ENCODE peak calls at places on chromosome 10, in six cellular contexts. One of them, this sample, is unnamed.

GRCh38 chr10:3538850-3539531 is 246.0 kb downstream of the KLF6 start:
- DNase-seq in activated T-helper 1 cell treated with Interleukin-2 at 50 U/mL for 16 hours: no peak
- DNase-seq in activated CD8-positive, alpha-beta memory T cell treated with anti-CD3 and anti-CD28 coated beads for 4 hours: no peak
- DNase-seq in sigmoid colon: peak; percentile 84
- DNase-seq in naive thymus-derived CD8-positive, alpha-beta T cell: no peak
- DNase-seq in hepatocyte: peak; percentile 81
- DNase-seq in this sample: no peak

GRCh38 chr10:120943542-120943941 is 92.4 kb downstream of the WDR11 start:
- DNase-seq in activated T-helper 1 cell treated with Interleukin-2 at 50 U/mL for 16 hours: no peak
- DNase-seq in activated CD8-positive, alpha-beta memory T cell treated with anti-CD3 and anti-CD28 coated beads for 4 hours: no peak
- DNase-seq in sigmoid colon: no peak
- DNase-seq in naive thymus-derived CD8-positive, alpha-beta T cell: no peak
- DNase-seq in hepatocyte: no peak
- DNase-seq in this sample: no peak

GRCh38 chr10:102669206-102670064 is 25.2 kb downstream of the TRIM8 start:
- DNase-seq in activated T-helper 1 cell treated with Interleukin-2 at 50 U/mL for 16 hours: no peak
- DNase-seq in activated CD8-positive, alpha-beta memory T cell treated with anti-CD3 and anti-CD28 coated beads for 4 hours: no peak
- DNase-seq in sigmoid colon: peak; percentile 75
- DNase-seq in naive thymus-derived CD8-positive, alpha-beta T cell: no peak
- DNase-seq in hepatocyte: peak; percentile 61
- DNase-seq in this sample: no peak

GRCh38 chr10:74419491-74420466 is 268.8 kb downstream of the ADK start:
- DNase-seq in activated T-helper 1 cell treated with Interleukin-2 at 50 U/mL for 16 hours: no peak
- DNase-seq in activated CD8-positive, alpha-beta memory T cell treated with anti-CD3 and anti-CD28 coated beads for 4 hours: no peak
- DNase-seq in sigmoid colon: no peak
- DNase-seq in naive thymus-derived CD8-positive, alpha-beta T cell: no peak
- DNase-seq in hepatocyte: no peak
- DNase-seq in this sample: peak; percentile 53

GRCh38 chr10:29392376-29393021 is 103.6 kb downstream of the LYZL1 start:
- DNase-seq in activated T-helper 1 cell treated with Interleukin-2 at 50 U/mL for 16 hours: no peak
- DNase-seq in activated CD8-positive, alpha-beta memory T cell treated with anti-CD3 and anti-CD28 coated beads for 4 hours: no peak
- DNase-seq in sigmoid colon: no peak
- DNase-seq in naive thymus-derived CD8-positive, alpha-beta T cell: no peak
- DNase-seq in hepatocyte: peak; percentile 74
- DNase-seq in this sample: no peak

GRCh38 chr10:118629211-118629610 is 33.8 kb upstream of the PRLHR start:
- DNase-seq in activated T-helper 1 cell treated with Interleukin-2 at 50 U/mL for 16 hours: no peak
- DNase-seq in activated CD8-positive, alpha-beta memory T cell treated with anti-CD3 and anti-CD28 coated beads for 4 hours: no peak
- DNase-seq in sigmoid colon: no peak
- DNase-seq in naive thymus-derived CD8-positive, alpha-beta T cell: no peak
- DNase-seq in hepatocyte: no peak
- DNase-seq in this sample: no peak

GRCh38 chr10:125011926-125012705 is 70.2 kb downstream of the ZRANB1 start:
- DNase-seq in activated T-helper 1 cell treated with Interleukin-2 at 50 U/mL for 16 hours: no peak
- DNase-seq in activated CD8-positive, alpha-beta memory T cell treated with anti-CD3 and anti-CD28 coated beads for 4 hours: no peak
- DNase-seq in sigmoid colon: peak; percentile 65
- DNase-seq in naive thymus-derived CD8-positive, alpha-beta T cell: no peak
- DNase-seq in hepatocyte: no peak
- DNase-seq in this sample: no peak

GRCh38 chr10:124341768-124342135 is 77.0 kb downstream of the OAT start:
- DNase-seq in activated T-helper 1 cell treated with Interleukin-2 at 50 U/mL for 16 hours: no peak
- DNase-seq in activated CD8-positive, alpha-beta memory T cell treated with anti-CD3 and anti-CD28 coated beads for 4 hours: no peak
- DNase-seq in sigmoid colon: peak; percentile 53
- DNase-seq in naive thymus-derived CD8-positive, alpha-beta T cell: no peak
- DNase-seq in hepatocyte: no peak
- DNase-seq in this sample: no peak

GRCh38 chr10:78703581-78703980 is 365.2 kb upstream of the ZMIZ1 start:
- DNase-seq in activated T-helper 1 cell treated with Interleukin-2 at 50 U/mL for 16 hours: no peak
- DNase-seq in activated CD8-positive, alpha-beta memory T cell treated with anti-CD3 and anti-CD28 coated beads for 4 hours: no peak
- DNase-seq in sigmoid colon: no peak
- DNase-seq in naive thymus-derived CD8-positive, alpha-beta T cell: no peak
- DNase-seq in hepatocyte: no peak
- DNase-seq in this sample: no peak

GRCh38 chr10:124983321-124983720 is 41.4 kb downstream of the ZRANB1 start:
- DNase-seq in activated T-helper 1 cell treated with Interleukin-2 at 50 U/mL for 16 hours: no peak
- DNase-seq in activated CD8-positive, alpha-beta memory T cell treated with anti-CD3 and anti-CD28 coated beads for 4 hours: no peak
- DNase-seq in sigmoid colon: no peak
- DNase-seq in naive thymus-derived CD8-positive, alpha-beta T cell: no peak
- DNase-seq in hepatocyte: no peak
- DNase-seq in this sample: no peak

GRCh38 chr10:132904169-132904813 is 38.1 kb downstream of the CFAP46 start:
- DNase-seq in activated T-helper 1 cell treated with Interleukin-2 at 50 U/mL for 16 hours: no peak
- DNase-seq in activated CD8-positive, alpha-beta memory T cell treated with anti-CD3 and anti-CD28 coated beads for 4 hours: no peak
- DNase-seq in sigmoid colon: peak; percentile 49
- DNase-seq in naive thymus-derived CD8-positive, alpha-beta T cell: no peak
- DNase-seq in hepatocyte: peak; percentile 66
- DNase-seq in this sample: no peak

GRCh38 chr10:17453377-17454091 is 861 bp downstream of the ST8SIA6 start:
- DNase-seq in activated T-helper 1 cell treated with Interleukin-2 at 50 U/mL for 16 hours: no peak
- DNase-seq in activated CD8-positive, alpha-beta memory T cell treated with anti-CD3 and anti-CD28 coated beads for 4 hours: no peak
- DNase-seq in sigmoid colon: no peak
- DNase-seq in naive thymus-derived CD8-positive, alpha-beta T cell: no peak
- DNase-seq in hepatocyte: peak; percentile 75
- DNase-seq in this sample: peak; percentile 37

GRCh38 chr10:69508738-69509340 is 57.6 kb downstream of the TSPAN15 start:
- DNase-seq in activated T-helper 1 cell treated with Interleukin-2 at 50 U/mL for 16 hours: no peak
- DNase-seq in activated CD8-positive, alpha-beta memory T cell treated with anti-CD3 and anti-CD28 coated beads for 4 hours: no peak
- DNase-seq in sigmoid colon: no peak
- DNase-seq in naive thymus-derived CD8-positive, alpha-beta T cell: no peak
- DNase-seq in hepatocyte: peak; percentile 2
- DNase-seq in this sample: no peak

GRCh38 chr10:79406683-79407396 is 38.6 kb downstream of the ZCCHC24 start:
- DNase-seq in activated T-helper 1 cell treated with Interleukin-2 at 50 U/mL for 16 hours: no peak
- DNase-seq in activated CD8-positive, alpha-beta memory T cell treated with anti-CD3 and anti-CD28 coated beads for 4 hours: no peak
- DNase-seq in sigmoid colon: peak; percentile 74
- DNase-seq in naive thymus-derived CD8-positive, alpha-beta T cell: no peak
- DNase-seq in hepatocyte: no peak
- DNase-seq in this sample: no peak

GRCh38 chr10:52772623-52773022 is at the start of gene MBL2:
- DNase-seq in activated T-helper 1 cell treated with Interleukin-2 at 50 U/mL for 16 hours: no peak
- DNase-seq in activated CD8-positive, alpha-beta memory T cell treated with anti-CD3 and anti-CD28 coated beads for 4 hours: no peak
- DNase-seq in sigmoid colon: no peak
- DNase-seq in naive thymus-derived CD8-positive, alpha-beta T cell: no peak
- DNase-seq in hepatocyte: no peak
- DNase-seq in this sample: no peak